ENCODE peak calls at places on chromosomes 13 and 19, in five cellular contexts. B, H, Z, O and F are unnamed samples.

GRCh38 chr19:6464070-6464873 is at the start of gene CRB3:
- DNase-seq in B (peak; percentile 70), H (no peak), Z (peak; percentile 86), O (peak; percentile 97), F (no peak)

GRCh38 chr19:3678188-3678587 is 22.1 kb downstream of the PIP5K1C start:
- DNase-seq in B (no peak), H (no peak), Z (no peak), O (no peak), F (no peak)

GRCh38 chr13:35672611-35673010 is 196.1 kb upstream of the MAB21L1 start:
- DNase-seq in B (no peak), H (no peak), Z (no peak), O (no peak), F (no peak)

GRCh38 chr13:111005808-111006494 is 91.1 kb upstream of the ANKRD10 start:
- DNase-seq in B (no peak), H (no peak), Z (no peak), O (peak; percentile 83), F (no peak)

GRCh38 chr19:20431826-20432225 is 133.8 kb downstream of the ZNF737 start:
- DNase-seq in B (no peak), H (no peak), Z (no peak), O (no peak), F (no peak)

GRCh38 chr13:114073881-114074551 is 58.4 kb downstream of the RASA3 start:
- DNase-seq in B (no peak), H (no peak), Z (no peak), O (no peak), F (no peak)

GRCh38 chr19:12660980-12661379 is 5.6 kb downstream of the MAN2B1 start:
- DNase-seq in B (no peak), H (no peak), Z (no peak), O (no peak), F (no peak)

GRCh38 chr19:776549-776948 is 20.7 kb upstream of the PTBP1 start:
- DNase-seq in B (no peak), H (no peak), Z (no peak), O (no peak), F (no peak)

GRCh38 chr19:55085923-55086715 is 10.4 kb downstream of the EPS8L1 start:
- DNase-seq in B (no peak), H (no peak), Z (no peak), O (peak; percentile 9), F (no peak)

GRCh38 chr19:48720251-48720612 is 707 bp upstream of the MAMSTR start:
- DNase-seq in B (no peak), H (no peak), Z (no peak), O (no peak), F (no peak)

GRCh38 chr19:2212861-2213711 is 23.0 kb downstream of the PLEKHJ1 start:
- DNase-seq in B (no peak), H (no peak), Z (no peak), O (no peak), F (no peak)

GRCh38 chr13:105329359-105329758 is 1206.1 kb downstream of the EFNB2 start:
- DNase-seq in B (no peak), H (no peak), Z (no peak), O (no peak), F (no peak)

GRCh38 chr19:23309926-23310325 is 59.7 kb upstream of the ZNF724 start:
- DNase-seq in B (no peak), H (no peak), Z (no peak), O (no peak), F (no peak)

GRCh38 chr13:113962386-113962785 is 11.5 kb downstream of the C13orf46 start:
- DNase-seq in B (no peak), H (no peak), Z (no peak), O (peak; percentile 8), F (no peak)

GRCh38 chr19:16801599-16801998 is 27.6 kb upstream of the SIN3B start:
- DNase-seq in B (no peak), H (no peak), Z (no peak), O (no peak), F (no peak)

GRCh38 chr13:113537205-113537604 is 46.7 kb upstream of the DCUN1D2 start:
- DNase-seq in B (no peak), H (no peak), Z (no peak), O (no peak), F (no peak)

GRCh38 chr13:46516624-46517318 is 36.2 kb upstream of the LRCH1 start:
- DNase-seq in B (no peak), H (no peak), Z (no peak), O (no peak), F (no peak)

GRCh38 chr13:52850396-52851152 is 2.1 kb upstream of the PCDH8 start:
- DNase-seq in B (no peak), H (peak; percentile 91), Z (peak; percentile 32), O (peak; percentile 65), F (no peak)

GRCh38 chr19:39413269-39413902 is 917 bp downstream of the PLEKHG2 start:
- DNase-seq in B (no peak), H (peak; percentile 70), Z (peak; percentile 61), O (no peak), F (peak; percentile 44)

GRCh38 chr13:113475911-113476310 is 14.6 kb downstream of the DCUN1D2 start:
- DNase-seq in B (no peak), H (no peak), Z (no peak), O (no peak), F (no peak)

GRCh38 chr19:58361900-58362271 is 665 bp downstream of the ZNF497 start:
- DNase-seq in B (no peak), H (peak; percentile 63), Z (peak; percentile 46), O (peak; percentile 51), F (no peak)

GRCh38 chr13:48778551-48779088 is 124.9 kb downstream of the CYSLTR2 start:
- DNase-seq in B (no peak), H (no peak), Z (no peak), O (no peak), F (no peak)
- TF ChIP-seq CTCF in B (no peak), H (no peak), Z (no peak), O (no peak), F (no peak)

GRCh38 chr13:80338781-80339577 is 1.9 kb downstream of the SPRY2 start:
- DNase-seq in B (no peak), H (peak; percentile 61), Z (peak; percentile 79), O (peak; percentile 66), F (peak; percentile 24)
- TF ChIP-seq CTCF in B (no peak), H (no peak), Z (no peak), O (no peak), F (no peak)

DNA sequence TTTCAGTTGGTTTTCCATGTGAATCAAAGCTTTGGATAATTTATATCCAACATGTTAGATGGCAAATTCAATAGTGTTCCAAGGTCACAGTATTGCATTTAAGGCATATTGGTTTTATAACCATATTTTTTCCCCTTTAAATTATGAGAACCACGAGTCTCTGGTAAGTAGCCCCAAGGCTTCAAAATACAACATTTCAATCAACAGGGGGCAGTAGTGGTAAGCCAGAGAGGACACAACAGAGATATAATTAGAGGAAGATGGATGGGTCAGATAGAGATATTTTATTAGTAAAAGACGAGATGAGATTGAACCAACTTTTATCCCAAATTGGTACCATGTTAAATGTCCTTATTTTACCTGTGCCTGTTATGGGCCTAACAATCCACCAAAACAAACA is 53.1 kb downstream of the KL start:
- DNase-seq in B (no peak), H (no peak), Z (no peak), O (no peak), F (no peak)
- TF ChIP-seq CTCF in B (no peak), H (peak; percentile 32), Z (no peak), O (no peak), F (no peak)

GRCh38 chr13:77171451-77171850 is 144.5 kb upstream of the FBXL3 start:
- DNase-seq in B (no peak), H (no peak), Z (no peak), O (no peak), F (no peak)

GRCh38 chr13:77180011-77180410 is 146.9 kb downstream of the MYCBP2 start:
- DNase-seq in B (no peak), H (no peak), Z (no peak), O (no peak), F (no peak)

GRCh38 chr13:77172650-77173049 is 145.7 kb upstream of the FBXL3 start:
- DNase-seq in B (no peak), H (no peak), Z (no peak), O (no peak), F (no peak)

GRCh38 chr13:77177646-77178045 is 149.2 kb downstream of the MYCBP2 start:
- DNase-seq in B (no peak), H (no peak), Z (no peak), O (no peak), F (no peak)

GRCh38 chr13:77176350-77176749 is 149.4 kb upstream of the FBXL3 start:
- DNase-seq in B (no peak), H (no peak), Z (no peak), O (no peak), F (no peak)
- TF ChIP-seq CTCF in B (no peak), H (no peak), Z (no peak), O (no peak), F (no peak)

GRCh38 chr19:30054210-30054609 is 112.2 kb downstream of the URI1 start:
- DNase-seq in B (no peak), H (no peak), Z (no peak), O (no peak), F (no peak)

GRCh38 chr19:30059741-30060140 is 117.7 kb downstream of the URI1 start:
- DNase-seq in B (no peak), H (no peak), Z (no peak), O (no peak), F (no peak)

GRCh38 chr19:30052122-30053075 is 110.4 kb downstream of the URI1 start:
- DNase-seq in B (no peak), H (no peak), Z (no peak), O (no peak), F (no peak)

GRCh38 chr19:30053558-30053957 is 111.5 kb downstream of the URI1 start:
- DNase-seq in B (no peak), H (no peak), Z (no peak), O (no peak), F (no peak)

GRCh38 chr19:30056580-30056979 is 114.5 kb downstream of the URI1 start:
- DNase-seq in B (no peak), H (no peak), Z (no peak), O (no peak), F (no peak)
- TF ChIP-seq CTCF in B (no peak), H (no peak), Z (no peak), O (no peak), F (no peak)